ENCODE peak calls at places on chromosomes 6 and 20, in seven cellular contexts. N is stimulated activated naive CD8-positive, alpha-beta T cell treated with anti-CD3 and anti-CD28 coated beads, Interleukin-15, Interleukin-2, amounts not matched to agents 100 U/mL and 50 U/mL, for 24 hours; P is RWPE2; H is heart right ventricle; B is left lobe of liver; U is activated CD8-positive, alpha-beta memory T cell treated with anti-CD3 and anti-CD28 coated beads, Interleukin-2, amount 10 ng/mL, durations not matched to agents 7 days and 5 days; G is activated naive CD8-positive, alpha-beta T cell treated with anti-CD3 and anti-CD28 coated beads, Interleukin-2, amount 50 U/mL, for 24 hours. Q is an unnamed sample.

GRCh38 chr6:145042559-145042958 is 692.8 kb downstream of the EPM2A start:
- ATAC-seq in N (no peak), P (no peak), H (no peak), B (no peak), U (no peak), G (no peak), Q (no peak)

GRCh38 chr6:43757966-43758616 is 11.9 kb upstream of the VEGFA start:
- ATAC-seq in N (no peak), P (no peak), H (no peak), B (no peak), U (no peak), G (no peak), Q (no peak)

GRCh38 chr6:33724281-33725023 is 13.0 kb upstream of the UQCC2 start:
- ATAC-seq in N (no peak), P (no peak), H (no peak), B (peak), U (no peak), G (peak), Q (no peak)

GRCh38 chr6:3496395-3496794 is 39.5 kb upstream of the SLC22A23 start:
- ATAC-seq in N (no peak), P (no peak), H (no peak), B (no peak), U (no peak), G (no peak), Q (no peak)

GRCh38 chr6:121959501-121959900 is 440.0 kb upstream of the HSF2 start:
- ATAC-seq in N (no peak), P (no peak), H (no peak), B (no peak), U (no peak), G (peak), Q (no peak)

GRCh38 chr20:15594296-15594695 is 979.0 kb downstream of the KIF16B start:
- ATAC-seq in N (no peak), P (no peak), H (no peak), B (no peak), U (no peak), G (no peak), Q (no peak)

GRCh38 chr6:24600903-24601302 is 45.1 kb downstream of the KIAA0319 start:
- ATAC-seq in N (no peak), P (no peak), H (no peak), B (no peak), U (no peak), G (no peak), Q (no peak)

GRCh38 chr20:22652685-22653568 is 68.6 kb upstream of the FOXA2 start:
- ATAC-seq in N (no peak), P (no peak), H (no peak), B (no peak), U (no peak), G (no peak), Q (no peak)

GRCh38 chr6:168411130-168411529 is 29.9 kb upstream of the SMOC2 start:
- ATAC-seq in N (no peak), P (no peak), H (no peak), B (no peak), U (no peak), G (no peak), Q (no peak)

GRCh38 chr6:63188828-63189227 is 22.4 kb upstream of the FKBP1C start:
- ATAC-seq in N (no peak), P (no peak), H (no peak), B (no peak), U (no peak), G (no peak), Q (no peak)

GRCh38 chr6:96532399-96532798 is 10.8 kb downstream of the UFL1 start:
- ATAC-seq in N (no peak), P (no peak), H (no peak), B (no peak), U (no peak), G (no peak), Q (no peak)

GRCh38 chr6:106975699-106976032 is 1.1 kb upstream of the CD24 start:
- ATAC-seq in N (no peak), P (peak), H (no peak), B (peak), U (no peak), G (no peak), Q (no peak)

GRCh38 chr6:52826513-52826912 is 14.1 kb downstream of the GSTA5 start:
- ATAC-seq in N (no peak), P (no peak), H (no peak), B (no peak), U (no peak), G (no peak), Q (no peak)